ENCODE peak calls at places on chromosomes 16 and 17, in nine cellular contexts. X is left lung, J is kidney epithelial cell, U is psoas muscle, D is A673, Q is upper lobe of right lung, O is HL-60, C is kidney, S is NB4. F is an unnamed sample.
A peak's percentile ranks its signal among the peaks of the same experiment; 100 is the strongest.

GRCh38 chr17:42266918-42267766 is 9.0 kb downstream of the STAT5B start:
- DNase-seq in U (no peak), O (no peak), Q (no peak), J (no peak), X (no peak), D (no peak), S (peak; percentile 65), C (no peak), F (no peak)

GRCh38 chr16:27498916-27499658 is 50.6 kb downstream of the GTF3C1 start:
- DNase-seq in S (no peak), D (no peak), O (no peak), Q (no peak), U (no peak), X (no peak), J (no peak), C (peak; percentile 61), F (no peak)

GRCh38 chr17:79788455-79788854 is 8.4 kb downstream of the CBX8 start:
- DNase-seq in S (no peak), D (no peak), C (no peak), X (no peak), U (no peak), J (no peak), O (no peak), Q (peak; percentile 31), F (no peak)

GRCh38 chr16:70746040-70746707 is 54.8 kb downstream of the VAC14 start:
- DNase-seq in Q (peak; percentile 88), J (no peak), U (peak; percentile 85), O (peak; percentile 74), D (peak; percentile 39), C (peak; percentile 89), S (peak; percentile 97), X (peak; percentile 83), F (no peak)

GRCh38 chr16:50522324-50522723 is 25.9 kb upstream of the NKD1 start:
- DNase-seq in O (no peak), X (no peak), C (no peak), S (no peak), J (no peak), Q (no peak), D (no peak), U (no peak), F (no peak)

GRCh38 chr16:58267524-58268243 is 27.1 kb downstream of the PRSS54 start:
- DNase-seq in Q (no peak), C (no peak), D (no peak), J (no peak), U (no peak), O (no peak), S (no peak), X (no peak), F (no peak)

GRCh38 chr17:27226611-27227234 is 67.2 kb upstream of the WSB1 start:
- DNase-seq in S (no peak), Q (no peak), C (no peak), J (peak; percentile 61), D (no peak), O (no peak), U (no peak), X (no peak), F (no peak)

GRCh38 chr16:81319221-81319912 is 4.6 kb downstream of the GAN start:
- DNase-seq in U (no peak), D (peak; percentile 27), J (peak; percentile 44), Q (no peak), O (no peak), X (no peak), S (no peak), C (no peak), F (no peak)

GRCh38 chr17:19344311-19345066 is 18.0 kb downstream of the B9D1 start:
- DNase-seq in C (peak; percentile 77), J (no peak), S (no peak), O (no peak), Q (peak; percentile 63), X (peak; percentile 71), U (no peak), D (no peak), F (no peak)

GRCh38 chr16:81489547-81490267 is 45.1 kb downstream of the CMIP start:
- DNase-seq in Q (peak; percentile 76), U (peak; percentile 8), C (peak; percentile 57), S (no peak), D (no peak), X (no peak), O (no peak), J (no peak), F (no peak)

GRCh38 chr17:47253541-47254402 is at the start of gene ITGB3:
- DNase-seq in S (peak; percentile 81), X (peak; percentile 90), Q (peak; percentile 86), C (peak; percentile 92), J (no peak), U (peak; percentile 83), D (peak; percentile 48), O (peak; percentile 54), F (no peak)

GRCh38 chr16:73396556-73396955 is 348.6 kb upstream of the ZFHX3 start:
- DNase-seq in C (no peak), O (peak; percentile 72), J (no peak), Q (no peak), X (no peak), U (no peak), S (peak; percentile 85), D (no peak), F (no peak)

GRCh38 chr17:80492343-80493136 is 16.1 kb upstream of the NPTX1 start:
- DNase-seq in Q (no peak), D (no peak), X (no peak), J (no peak), O (no peak), S (no peak), C (peak; percentile 67), U (no peak), F (no peak)

GRCh38 chr17:71398706-71399620 is 721.9 kb upstream of the SOX9 start:
- DNase-seq in S (no peak), D (no peak), C (no peak), O (no peak), J (no peak), X (no peak), U (no peak), Q (no peak), F (no peak)

GRCh38 chr17:79626156-79626890 is 15.5 kb upstream of the RBFOX3 start:
- DNase-seq in D (no peak), X (no peak), Q (peak; percentile 44), S (no peak), C (peak; percentile 15), U (no peak), O (no peak), J (no peak), F (no peak)

GRCh38 chr17:1228752-1229353 is 41.4 kb upstream of the BHLHA9 start:
- DNase-seq in Q (no peak), D (no peak), X (peak; percentile 83), S (peak; percentile 23), J (no peak), U (no peak), C (no peak), O (no peak), F (no peak)

GRCh38 chr17:17810374-17811248 is 26.2 kb downstream of the SREBF1 start:
- DNase-seq in C (no peak), J (no peak), D (peak; percentile 66), X (peak; percentile 79), S (no peak), O (no peak), Q (peak; percentile 67), U (no peak), F (no peak)
- TF ChIP-seq CTCF in C (no peak), J (no peak), D (peak; percentile 29), X (no peak), S (no peak), O (no peak), Q (no peak), U (no peak), F (no peak)

DNA sequence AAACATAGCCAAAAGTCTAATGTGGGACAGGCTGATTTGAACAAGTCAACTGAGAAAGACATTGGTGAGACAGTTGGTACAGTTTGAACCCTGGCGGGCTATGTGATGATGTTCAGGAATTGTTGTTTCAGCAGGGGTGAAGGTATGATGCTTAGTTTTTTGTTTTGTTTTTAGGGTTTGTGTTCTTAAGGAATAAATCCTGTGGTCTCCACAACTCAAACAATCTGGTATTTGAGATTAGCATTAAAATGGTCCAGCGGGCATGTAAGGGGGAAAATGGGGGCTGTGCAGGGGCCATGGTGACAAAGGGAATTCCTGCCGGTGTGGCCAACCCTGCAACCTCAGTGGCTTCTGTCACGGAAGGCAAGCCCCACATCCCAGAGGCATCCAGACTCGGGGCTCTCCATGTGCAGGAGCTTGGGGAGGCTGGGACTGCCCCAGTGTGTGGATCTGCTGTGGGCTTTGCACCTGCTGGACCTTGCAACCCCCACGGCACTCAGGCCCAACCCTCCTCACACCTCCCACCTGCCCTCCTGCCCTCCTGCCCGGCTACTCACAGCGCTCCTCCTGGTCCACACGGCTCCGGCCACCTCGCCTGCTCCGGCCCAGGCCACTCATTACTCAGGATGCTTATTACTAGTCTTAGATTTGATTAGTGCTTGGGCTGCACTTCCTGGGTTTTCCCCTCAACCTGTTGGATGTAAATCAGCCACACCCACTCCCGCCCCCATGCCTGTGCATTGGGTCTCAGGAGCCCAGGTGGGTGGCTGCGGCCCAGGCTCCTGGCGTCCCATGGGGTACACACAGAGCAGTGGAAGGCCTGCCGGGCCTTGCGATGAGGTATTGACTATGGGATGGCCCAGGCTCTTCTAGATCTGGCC is at the start of gene TNFRSF13B:
- DNase-seq in O (no peak), J (no peak), X (no peak), S (no peak), U (no peak), Q (no peak), D (no peak), C (no peak), F (no peak)
- H3K4me3 ChIP-seq in O (no peak within 1 kb of the TSS), J (no peak within 1 kb of the TSS), X (no peak within 1 kb of the TSS), S (no peak within 1 kb of the TSS), U (no peak within 1 kb of the TSS), Q (no peak within 1 kb of the TSS), D (no peak within 1 kb of the TSS), C (no peak within 1 kb of the TSS), F (peak within 1 kb of the TSS; percentile 81)

GRCh38 chr17:4154201-4154600 is 11.2 kb downstream of the CYB5D2 start:
- DNase-seq in X (no peak), O (no peak), U (no peak), C (no peak), J (no peak), D (no peak), Q (no peak), S (no peak), F (no peak)

GRCh38 chr17:4159761-4160160 is 16.8 kb downstream of the CYB5D2 start:
- DNase-seq in Q (no peak), S (no peak), D (no peak), O (no peak), U (no peak), J (no peak), C (no peak), X (no peak), F (no peak)

GRCh38 chr17:4155980-4156620 is 13.1 kb downstream of the CYB5D2 start:
- DNase-seq in X (no peak), D (no peak), U (no peak), J (no peak), O (no peak), C (no peak), Q (no peak), S (no peak), F (no peak)

GRCh38 chr17:4157618-4158333 is 14.8 kb downstream of the CYB5D2 start:
- DNase-seq in O (no peak), J (no peak), X (no peak), C (no peak), U (no peak), S (no peak), Q (no peak), D (no peak), F (no peak)

GRCh38 chr17:4156750-4157381 is 13.9 kb downstream of the CYB5D2 start:
- DNase-seq in D (no peak), X (no peak), O (no peak), U (no peak), J (no peak), C (no peak), Q (no peak), S (no peak), F (no peak)
- TF ChIP-seq CTCF in D (peak; percentile 42), X (no peak), O (no peak), U (peak; percentile 4), J (no peak), C (no peak), Q (no peak), S (no peak), F (peak; percentile 15)

GRCh38 chr17:44557653-44558285 is 485 bp downstream of the FZD2 start:
- DNase-seq in C (peak; percentile 82), U (peak; percentile 38), D (peak; percentile 61), Q (peak; percentile 72), J (no peak), S (peak; percentile 57), O (peak; percentile 45), X (peak; percentile 84), F (no peak)
- H3K4me3 ChIP-seq in C (peak overlapping the region; percentile 55), U (peak overlapping the region; percentile 73), D (peak overlapping the region; percentile 62), Q (peak overlapping the region; percentile 67), J (peak overlapping the region; percentile 37), S (peak overlapping the region; percentile 52), O (peak overlapping the region; percentile 58), X (peak overlapping the region; percentile 62), F (peak overlapping the region; percentile 15)

F was measured in GM12864.